ENCODE peak calls at places on chromosomes 16 and 17, in eight cellular contexts. One of them, this sample, is unnamed.

GRCh38 chr16:75265911-75266701 is 14.7 kb upstream of the BCAR1 start:
- DNase-seq in fibroblast of pulmonary artery: peak; percentile 68
- DNase-seq in KG1: no peak
- DNase-seq in foreskin fibroblast: no peak
- DNase-seq in activated effector memory CD4-positive, alpha-beta T cell treated with anti-CD3 and anti-CD28 coated beads, Interleukin-2, amount 50 U/mL, for 16 hours: no peak
- DNase-seq in posterior vena cava: peak; percentile 92
- DNase-seq in HTR-8/SVneo: peak; percentile 94
- DNase-seq in EL: peak; percentile 83
- DNase-seq in this sample: no peak

GRCh38 chr16:68275611-68276191 is 11.4 kb downstream of the SLC7A6 start:
- DNase-seq in HTR-8/SVneo: no peak
- DNase-seq in posterior vena cava: no peak
- DNase-seq in fibroblast of pulmonary artery: no peak
- DNase-seq in KG1: no peak
- DNase-seq in EL: no peak
- DNase-seq in foreskin fibroblast: no peak
- DNase-seq in activated effector memory CD4-positive, alpha-beta T cell treated with anti-CD3 and anti-CD28 coated beads, Interleukin-2, amount 50 U/mL, for 16 hours: peak; percentile 76
- DNase-seq in this sample: no peak

GRCh38 chr17:60527701-60528100 is 1.7 kb upstream of the APPBP2 start:
- DNase-seq in foreskin fibroblast: no peak
- DNase-seq in activated effector memory CD4-positive, alpha-beta T cell treated with anti-CD3 and anti-CD28 coated beads, Interleukin-2, amount 50 U/mL, for 16 hours: no peak
- DNase-seq in posterior vena cava: no peak
- DNase-seq in EL: no peak
- DNase-seq in KG1: no peak
- DNase-seq in HTR-8/SVneo: no peak
- DNase-seq in fibroblast of pulmonary artery: no peak
- DNase-seq in this sample: no peak

GRCh38 chr16:83574388-83574787 is 233.4 kb upstream of the HSBP1 start:
- DNase-seq in posterior vena cava: no peak
- DNase-seq in EL: peak; percentile 88
- DNase-seq in activated effector memory CD4-positive, alpha-beta T cell treated with anti-CD3 and anti-CD28 coated beads, Interleukin-2, amount 50 U/mL, for 16 hours: no peak
- DNase-seq in foreskin fibroblast: peak; percentile 77
- DNase-seq in fibroblast of pulmonary artery: peak; percentile 55
- DNase-seq in KG1: no peak
- DNase-seq in HTR-8/SVneo: peak; percentile 51
- DNase-seq in this sample: no peak

GRCh38 chr17:73770115-73770848 is 126.0 kb upstream of the SDK2 start:
- DNase-seq in EL: peak; percentile 13
- DNase-seq in HTR-8/SVneo: peak; percentile 30
- DNase-seq in fibroblast of pulmonary artery: peak; percentile 73
- DNase-seq in foreskin fibroblast: peak; percentile 14
- DNase-seq in activated effector memory CD4-positive, alpha-beta T cell treated with anti-CD3 and anti-CD28 coated beads, Interleukin-2, amount 50 U/mL, for 16 hours: no peak
- DNase-seq in KG1: no peak
- DNase-seq in posterior vena cava: peak; percentile 93
- DNase-seq in this sample: no peak

GRCh38 chr17:18234853-18235380 is 9.5 kb downstream of the LLGL1 start:
- DNase-seq in HTR-8/SVneo: no peak
- DNase-seq in activated effector memory CD4-positive, alpha-beta T cell treated with anti-CD3 and anti-CD28 coated beads, Interleukin-2, amount 50 U/mL, for 16 hours: no peak
- DNase-seq in posterior vena cava: no peak
- DNase-seq in fibroblast of pulmonary artery: no peak
- DNase-seq in KG1: no peak
- DNase-seq in foreskin fibroblast: no peak
- DNase-seq in EL: no peak
- DNase-seq in this sample: no peak

GRCh38 chr16:56202036-56202435 is 10.7 kb downstream of the GNAO1 start:
- DNase-seq in posterior vena cava: no peak
- DNase-seq in fibroblast of pulmonary artery: no peak
- DNase-seq in EL: peak; percentile 66
- DNase-seq in KG1: no peak
- DNase-seq in foreskin fibroblast: no peak
- DNase-seq in HTR-8/SVneo: no peak
- DNase-seq in activated effector memory CD4-positive, alpha-beta T cell treated with anti-CD3 and anti-CD28 coated beads, Interleukin-2, amount 50 U/mL, for 16 hours: no peak
- DNase-seq in this sample: no peak

GRCh38 chr17:30996481-30996880 is 25.6 kb downstream of the RNF135 start:
- DNase-seq in foreskin fibroblast: no peak
- DNase-seq in EL: no peak
- DNase-seq in activated effector memory CD4-positive, alpha-beta T cell treated with anti-CD3 and anti-CD28 coated beads, Interleukin-2, amount 50 U/mL, for 16 hours: no peak
- DNase-seq in KG1: no peak
- DNase-seq in fibroblast of pulmonary artery: no peak
- DNase-seq in HTR-8/SVneo: no peak
- DNase-seq in posterior vena cava: no peak
- DNase-seq in this sample: no peak

GRCh38 chr16:10412935-10413601 is 27.2 kb downstream of the ATF7IP2 start:
- DNase-seq in posterior vena cava: no peak
- DNase-seq in activated effector memory CD4-positive, alpha-beta T cell treated with anti-CD3 and anti-CD28 coated beads, Interleukin-2, amount 50 U/mL, for 16 hours: no peak
- DNase-seq in HTR-8/SVneo: no peak
- DNase-seq in foreskin fibroblast: no peak
- DNase-seq in KG1: no peak
- DNase-seq in fibroblast of pulmonary artery: no peak
- DNase-seq in EL: no peak
- DNase-seq in this sample: no peak

GRCh38 chr16:20137194-20137593 is 63.5 kb upstream of the GPR139 start:
- DNase-seq in posterior vena cava: no peak
- DNase-seq in fibroblast of pulmonary artery: no peak
- DNase-seq in KG1: no peak
- DNase-seq in HTR-8/SVneo: no peak
- DNase-seq in activated effector memory CD4-positive, alpha-beta T cell treated with anti-CD3 and anti-CD28 coated beads, Interleukin-2, amount 50 U/mL, for 16 hours: no peak
- DNase-seq in foreskin fibroblast: no peak
- DNase-seq in EL: no peak
- DNase-seq in this sample: no peak

GRCh38 chr16:9159839-9160550 is 68.6 kb downstream of the HAPSTR1 start:
- DNase-seq in foreskin fibroblast: peak; percentile 51
- DNase-seq in fibroblast of pulmonary artery: peak; percentile 59
- DNase-seq in activated effector memory CD4-positive, alpha-beta T cell treated with anti-CD3 and anti-CD28 coated beads, Interleukin-2, amount 50 U/mL, for 16 hours: no peak
- DNase-seq in EL: peak; percentile 55
- DNase-seq in HTR-8/SVneo: peak; percentile 81
- DNase-seq in posterior vena cava: no peak
- DNase-seq in KG1: no peak
- DNase-seq in this sample: no peak

This sample was measured in mesenteric fat pad.